ENCODE peak calls at places on chromosome 4, in nine cellular contexts. T is endothelial cell of umbilical vein, S is GM23248, G is osteoblast, U is mesendoderm, A is transverse colon, C is pancreas, K is thyroid gland, D is DND-41. V is an unnamed sample.

GRCh38 chr4:25814323-25814722 is 48.5 kb downstream of the SEL1L3 start:
- DNase-seq in T (peak; percentile 67), S (peak; percentile 17), G (no peak), U (no peak), A (peak; percentile 19), C (no peak), K (no peak), D (no peak), V (no peak)

GRCh38 chr4:126583509-126583908 is 1049.2 kb upstream of the INTU start:
- DNase-seq in T (peak; percentile 6), S (peak; percentile 33), G (no peak), U (peak; percentile 87), A (no peak), C (no peak), K (peak; percentile 31), D (no peak), V (no peak)

GRCh38 chr4:136032391-136032790 is 1499.9 kb downstream of the PCDH18 start:
- DNase-seq in T (no peak), S (no peak), G (no peak), U (peak; percentile 14), A (no peak), C (no peak), K (no peak), D (no peak), V (no peak)

GRCh38 chr4:150949342-150949741 is 65.7 kb downstream of the LRBA start:
- DNase-seq in T (no peak), S (no peak), G (no peak), U (no peak), A (no peak), C (no peak), K (no peak), D (no peak), V (no peak)

GRCh38 chr4:176340871-176341685 is 21.3 kb downstream of the SPCS3 start:
- DNase-seq in T (peak; percentile 69), S (peak; percentile 72), G (peak; percentile 62), U (peak; percentile 60), A (no peak), C (no peak), K (no peak), D (no peak), V (peak; percentile 37)

GRCh38 chr4:155854597-155855226 is 11.4 kb downstream of the ASIC5 start:
- DNase-seq in T (no peak), S (peak; percentile 65), G (no peak), U (no peak), A (no peak), C (no peak), K (no peak), D (no peak), V (no peak)

GRCh38 chr4:117324851-117325491 is 239.6 kb upstream of the TRAM1L1 start:
- DNase-seq in T (no peak), S (peak; percentile 2), G (no peak), U (no peak), A (no peak), C (no peak), K (no peak), D (no peak), V (no peak)

GRCh38 chr4:153065286-153065685 is 129.2 kb downstream of the FHDC1 start:
- DNase-seq in T (no peak), S (no peak), G (no peak), U (no peak), A (peak; percentile 79), C (peak; percentile 22), K (peak; percentile 55), D (no peak), V (no peak)

GRCh38 chr4:123444298-123444731 is 47.7 kb downstream of the SPRY1 start:
- DNase-seq in T (peak; percentile 75), S (no peak), G (no peak), U (peak; percentile 94), A (peak; percentile 55), C (peak; percentile 25), K (no peak), D (peak; percentile 58), V (no peak)

GRCh38 chr4:142583708-142584107 is 262.4 kb downstream of the INPP4B start:
- DNase-seq in T (no peak), S (no peak), G (no peak), U (no peak), A (no peak), C (no peak), K (no peak), D (no peak), V (no peak)

GRCh38 chr4:7649741-7650531 is 215.2 kb upstream of the PSAPL1 start:
- DNase-seq in T (peak; percentile 21), S (peak; percentile 84), G (peak; percentile 100), U (no peak), A (peak; percentile 24), C (no peak), K (no peak), D (no peak), V (peak; percentile 27)

GRCh38 chr4:80268081-80268823 is 1.8 kb downstream of the FGF5 start:
- DNase-seq in T (no peak), S (peak; percentile 77), G (peak; percentile 74), U (peak; percentile 45), A (no peak), C (no peak), K (no peak), D (no peak), V (no peak)

GRCh38 chr4:14110407-14110806 is 482.9 kb upstream of the BOD1L1 start:
- DNase-seq in T (no peak), S (peak; percentile 89), G (no peak), U (no peak), A (no peak), C (no peak), K (no peak), D (no peak), V (no peak)

GRCh38 chr4:3371581-3372001 is 70.2 kb upstream of the HGFAC start:
- DNase-seq in T (no peak), S (no peak), G (no peak), U (peak; percentile 56), A (no peak), C (no peak), K (no peak), D (no peak), V (no peak)

GRCh38 chr4:165716472-165716871 is 156.6 kb upstream of the TLL1 start:
- DNase-seq in T (no peak), S (no peak), G (no peak), U (no peak), A (no peak), C (no peak), K (no peak), D (no peak), V (no peak)

GRCh38 chr4:99845179-99845578 is 28.6 kb downstream of the DAPP1 start:
- DNase-seq in T (no peak), S (no peak), G (no peak), U (no peak), A (no peak), C (no peak), K (no peak), D (no peak), V (no peak)

GRCh38 chr4:99848576-99848975 is 31.9 kb downstream of the DAPP1 start:
- DNase-seq in T (no peak), S (no peak), G (no peak), U (no peak), A (no peak), C (no peak), K (no peak), D (no peak), V (no peak)

GRCh38 chr4:99846891-99847290 is 30.3 kb downstream of the DAPP1 start:
- DNase-seq in T (no peak), S (no peak), G (no peak), U (no peak), A (no peak), C (no peak), K (no peak), D (no peak), V (no peak)

GRCh38 chr4:99845708-99846469 is 29.3 kb downstream of the DAPP1 start:
- DNase-seq in T (no peak), S (no peak), G (no peak), U (no peak), A (no peak), C (no peak), K (no peak), D (no peak), V (peak; percentile 20)

DNA sequence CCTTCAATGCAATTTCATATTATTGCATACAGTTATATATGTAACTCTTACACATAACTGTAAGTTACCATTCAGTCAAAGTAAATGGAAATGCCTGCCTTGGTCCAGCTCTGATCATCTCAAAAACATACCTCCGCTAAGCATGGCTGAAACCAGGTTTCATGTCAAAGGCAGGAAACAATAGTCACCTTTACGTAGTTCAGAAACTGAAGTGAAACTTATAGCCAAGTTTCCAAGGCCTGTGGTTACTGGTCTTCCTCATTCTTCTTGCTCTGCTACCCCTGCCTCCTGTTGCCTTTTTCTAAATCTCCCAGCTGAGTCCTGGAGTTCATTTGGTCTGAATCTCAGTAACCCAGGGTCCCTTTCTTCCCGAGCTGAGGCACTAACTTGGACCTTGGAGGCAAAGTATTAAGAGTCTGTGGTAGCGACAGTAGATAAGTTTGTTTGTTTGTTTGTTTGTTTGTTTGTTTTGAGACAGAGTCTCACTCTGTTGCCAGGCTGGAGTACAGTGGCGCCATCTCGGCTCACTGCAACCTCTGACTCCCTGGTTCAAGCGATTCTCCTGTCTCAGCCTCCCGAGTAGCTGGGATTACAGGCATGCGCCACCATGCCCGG is 30.8 kb downstream of the DAPP1 start:
- DNase-seq in T (no peak), S (no peak), G (no peak), U (no peak), A (no peak), C (no peak), K (no peak), D (no peak), V (no peak)
- H3K36me3 ChIP-seq in T (no peaks in the 10 kb centered on the region), S (no peaks in the 10 kb centered on the region), G (no peaks in the 10 kb centered on the region), U (no peaks in the 10 kb centered on the region), A (no peaks in the 10 kb centered on the region), C (no peaks in the 10 kb centered on the region), K (no peaks in the 10 kb centered on the region), D (no peaks in the 10 kb centered on the region), V (no peaks in the 10 kb centered on the region)

DNA sequence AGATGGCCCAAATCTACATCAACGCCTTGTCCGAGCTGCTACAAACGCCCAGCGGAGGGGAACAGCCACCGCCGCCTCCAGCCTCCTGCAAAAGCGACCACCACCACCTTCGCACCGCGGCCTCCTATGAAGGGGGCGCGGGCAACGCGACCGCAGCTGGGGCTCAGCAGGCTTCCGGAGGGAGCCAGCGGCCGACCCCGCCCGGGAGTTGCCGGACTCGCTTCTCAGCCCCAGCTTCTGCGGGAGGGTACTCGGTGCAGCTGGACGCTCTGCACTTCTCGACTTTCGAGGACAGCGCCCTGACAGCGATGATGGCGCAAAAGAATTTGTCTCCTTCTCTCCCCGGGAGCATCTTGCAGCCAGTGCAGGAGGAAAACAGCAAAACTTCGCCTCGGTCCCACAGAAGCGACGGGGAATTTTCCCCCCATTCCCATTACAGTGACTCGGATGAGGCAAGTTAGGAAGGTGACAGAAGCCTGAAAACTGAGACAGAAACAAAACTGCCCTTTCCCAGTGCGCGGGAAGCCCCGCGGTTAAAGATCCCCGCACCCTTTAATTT is 1.1 kb downstream of the ATOH1 start:
- DNase-seq in T (no peak), S (peak; percentile 2), G (no peak), U (peak; percentile 36), A (no peak), C (no peak), K (no peak), D (no peak), V (no peak)
- H3K27me3 ChIP-seq in T (peaks cover 88% of the 10 kb centered on the region), S (peaks cover 86% of the 10 kb centered on the region), G (peaks cover 66% of the 10 kb centered on the region), U (peaks cover 62% of the 10 kb centered on the region), A (peaks cover 91% of the 10 kb centered on the region), C (peaks cover 14% of the 10 kb centered on the region), K (peaks cover 46% of the 10 kb centered on the region), D (no peaks in the 10 kb centered on the region), V (peaks cover 6% of the 10 kb centered on the region)

GRCh38 chr4:41678086-41678485 is 70.4 kb downstream of the PHOX2B start:
- DNase-seq in T (no peak), S (peak; percentile 52), G (no peak), U (peak; percentile 8), A (no peak), C (no peak), K (no peak), D (no peak), V (no peak)
- H3K36me3 ChIP-seq in T (no peaks in the 10 kb centered on the region), S (no peaks in the 10 kb centered on the region), G (no peaks in the 10 kb centered on the region), U (no peaks in the 10 kb centered on the region), A (no peaks in the 10 kb centered on the region), C (no peaks in the 10 kb centered on the region), K (peaks cover 8% of the 10 kb centered on the region), D (no peaks in the 10 kb centered on the region), V (no peaks in the 10 kb centered on the region)

GRCh38 chr4:186560647-186561046 is 5.3 kb upstream of the MTNR1A start:
- DNase-seq in T (no peak), S (no peak), G (no peak), U (no peak), A (no peak), C (no peak), K (no peak), D (no peak), V (no peak)
- H3K27me3 ChIP-seq in T (no peaks in the 10 kb centered on the region), S (peaks cover 17% of the 10 kb centered on the region), G (peaks cover 8% of the 10 kb centered on the region), U (no peaks in the 10 kb centered on the region), A (peaks cover 14% of the 10 kb centered on the region), C (no peaks in the 10 kb centered on the region), K (no peaks in the 10 kb centered on the region), D (no peaks in the 10 kb centered on the region), V (no peaks in the 10 kb centered on the region)